ENCODE peak calls at places on chromosomes 6 and 20, in seven cellular contexts. Y is IMR-90, A is mesenchymal stem cell, Q is H9, R is neuronal stem cell, M is H1, E is trophoblast cell. B is an unnamed sample.

GRCh38 chr6:13453771-13454251 is 33.6 kb downstream of the GFOD1 start:
- DNase-seq in Y (peak; percentile 49), A (no peak), Q (no peak), R (no peak), M (no peak), E (no peak), B (no peak)

GRCh38 chr6:3696525-3696924 is 55.0 kb downstream of the PXDC1 start:
- DNase-seq in Y (peak; percentile 57), A (no peak), Q (no peak), R (no peak), M (no peak), E (no peak), B (no peak)

GRCh38 chr6:101392561-101393230 is 812 bp upstream of the GRIK2 start:
- DNase-seq in Y (no peak), A (no peak), Q (peak; percentile 41), R (no peak), M (peak; percentile 65), E (peak; percentile 4), B (peak; percentile 41)

GRCh38 chr6:37983720-37984501 is 164.4 kb downstream of the ZFAND3 start:
- DNase-seq in Y (no peak), A (no peak), Q (no peak), R (no peak), M (no peak), E (no peak), B (no peak)

GRCh38 chr20:53390780-53391179 is 202.9 kb downstream of the ZNF217 start:
- DNase-seq in Y (no peak), A (no peak), Q (no peak), R (no peak), M (no peak), E (peak; percentile 63), B (no peak)

GRCh38 chr6:159233365-159234101 is 64.3 kb downstream of the FNDC1 start:
- DNase-seq in Y (no peak), A (no peak), Q (peak; percentile 62), R (no peak), M (peak; percentile 78), E (no peak), B (peak; percentile 51)

GRCh38 chr6:139547082-139547776 is 172.8 kb upstream of the CITED2 start:
- DNase-seq in Y (no peak), A (peak; percentile 35), Q (no peak), R (no peak), M (no peak), E (no peak), B (no peak)

GRCh38 chr6:47477497-47478232 is at the start of gene CD2AP:
- DNase-seq in Y (peak; percentile 74), A (peak; percentile 88), Q (peak; percentile 97), R (peak; percentile 88), M (peak; percentile 94), E (peak; percentile 84), B (peak; percentile 97)

GRCh38 chr20:21505810-21506530 is 7.9 kb downstream of the NKX2-2 start:
- DNase-seq in Y (peak; percentile 20), A (no peak), Q (peak; percentile 73), R (peak; percentile 73), M (peak; percentile 90), E (peak; percentile 67), B (peak; percentile 72)

GRCh38 chr6:72916906-72917305 is 295.0 kb downstream of the KCNQ5 start:
- DNase-seq in Y (no peak), A (no peak), Q (no peak), R (no peak), M (no peak), E (no peak), B (no peak)

GRCh38 chr6:105949939-105950582 is 136.1 kb upstream of the PRDM1 start:
- DNase-seq in Y (no peak), A (no peak), Q (peak; percentile 41), R (no peak), M (no peak), E (peak; percentile 22), B (peak; percentile 81)

GRCh38 chr6:31143148-31143547 is 4.3 kb upstream of the PSORS1C2 start:
- DNase-seq in Y (peak; percentile 78), A (peak; percentile 83), Q (peak; percentile 92), R (no peak), M (no peak), E (peak; percentile 77), B (peak; percentile 95)

GRCh38 chr6:26659042-26659359 is 545 bp downstream of the ZNF322 start:
- DNase-seq in Y (no peak), A (no peak), Q (no peak), R (no peak), M (no peak), E (no peak), B (peak; percentile 23)

GRCh38 chr6:14408491-14408890 is 290.9 kb downstream of the CD83 start:
- DNase-seq in Y (no peak), A (no peak), Q (no peak), R (no peak), M (no peak), E (no peak), B (no peak)

GRCh38 chr6:158536891-158537798 is 22.7 kb upstream of the TMEM181 start:
- DNase-seq in Y (no peak), A (peak; percentile 36), Q (peak; percentile 79), R (peak; percentile 71), M (peak; percentile 88), E (no peak), B (peak; percentile 83)

GRCh38 chr6:66355471-66355870 is 648.4 kb upstream of the EYS start:
- DNase-seq in Y (no peak), A (no peak), Q (no peak), R (no peak), M (no peak), E (no peak), B (no peak)

GRCh38 chr6:30493643-30494250 is 4.4 kb downstream of the HLA-E start:
- DNase-seq in Y (no peak), A (no peak), Q (peak; percentile 78), R (no peak), M (peak; percentile 82), E (peak; percentile 29), B (peak; percentile 32)

GRCh38 chr6:139568956-139569538 is 194.6 kb upstream of the CITED2 start:
- DNase-seq in Y (peak; percentile 88), A (peak; percentile 84), Q (no peak), R (no peak), M (no peak), E (peak; percentile 85), B (peak; percentile 42)

GRCh38 chr6:72689107-72689954 is 67.5 kb downstream of the KCNQ5 start:
- DNase-seq in Y (no peak), A (peak; percentile 23), Q (no peak), R (peak; percentile 8), M (no peak), E (no peak), B (no peak)

GRCh38 chr20:3398681-3399252 is 8.7 kb downstream of the DNAAF9 start:
- DNase-seq in Y (peak; percentile 86), A (peak; percentile 53), Q (no peak), R (no peak), M (no peak), E (no peak), B (no peak)

GRCh38 chr20:42549496-42549895 is 640.2 kb downstream of the PTPRT start:
- DNase-seq in Y (no peak), A (no peak), Q (no peak), R (no peak), M (no peak), E (no peak), B (no peak)

GRCh38 chr6:49336514-49337131 is 126.4 kb downstream of the MMUT start:
- DNase-seq in Y (peak; percentile 18), A (peak; percentile 70), Q (no peak), R (no peak), M (no peak), E (peak; percentile 85), B (peak; percentile 61)

GRCh38 chr6:10219510-10219909 is 195.4 kb downstream of the TFAP2A start:
- DNase-seq in Y (no peak), A (no peak), Q (no peak), R (no peak), M (no peak), E (peak; percentile 78), B (no peak)

GRCh38 chr6:139743629-139744028 is 369.2 kb upstream of the CITED2 start:
- DNase-seq in Y (peak; percentile 92), A (peak; percentile 68), Q (no peak), R (no peak), M (no peak), E (peak; percentile 85), B (no peak)

GRCh38 chr20:23159923-23160445 is 73.9 kb upstream of the CD93 start:
- DNase-seq in Y (no peak), A (no peak), Q (no peak), R (no peak), M (no peak), E (no peak), B (no peak)

GRCh38 chr6:125200986-125201385 is 47.4 kb downstream of the TPD52L1 start:
- DNase-seq in Y (no peak), A (no peak), Q (no peak), R (no peak), M (no peak), E (no peak), B (no peak)
- H4K8ac ChIP-seq in Y (no peak overlapping the region), A (no peak overlapping the region), Q (no peak overlapping the region), R (no peak overlapping the region), M (no peak overlapping the region), E (no peak overlapping the region), B (no peak overlapping the region)

GRCh38 chr20:46375771-46376170 is 30.6 kb downstream of the ELMO2 start:
- DNase-seq in Y (peak; percentile 39), A (no peak), Q (no peak), R (no peak), M (no peak), E (no peak), B (no peak)

GRCh38 chr20:46378390-46379009 is 27.9 kb downstream of the ELMO2 start:
- DNase-seq in Y (no peak), A (no peak), Q (no peak), R (no peak), M (no peak), E (no peak), B (no peak)

GRCh38 chr20:46374383-46374782 is 32.0 kb downstream of the ELMO2 start:
- DNase-seq in Y (no peak), A (no peak), Q (no peak), R (no peak), M (no peak), E (no peak), B (no peak)

GRCh38 chr20:46376196-46376785 is 30.1 kb downstream of the ELMO2 start:
- DNase-seq in Y (no peak), A (no peak), Q (no peak), R (no peak), M (no peak), E (no peak), B (no peak)

GRCh38 chr20:46377532-46377931 is 28.9 kb downstream of the ELMO2 start:
- DNase-seq in Y (no peak), A (no peak), Q (no peak), R (no peak), M (no peak), E (no peak), B (no peak)
- H3K23ac ChIP-seq in Y (no peak overlapping the region), A (no peak overlapping the region), Q (no peak overlapping the region), R (no peak overlapping the region), M (no peak overlapping the region), E (no peak overlapping the region), B (no peak overlapping the region)

GRCh38 chr6:17497701-17498100 is 102.4 kb upstream of the FAM8A1 start:
- DNase-seq in Y (no peak), A (no peak), Q (no peak), R (no peak), M (no peak), E (no peak), B (no peak)
- H4K8ac ChIP-seq in Y (no peak overlapping the region), A (no peak overlapping the region), Q (no peak overlapping the region), R (no peak overlapping the region), M (no peak overlapping the region), E (no peak overlapping the region), B (no peak overlapping the region)

DNA sequence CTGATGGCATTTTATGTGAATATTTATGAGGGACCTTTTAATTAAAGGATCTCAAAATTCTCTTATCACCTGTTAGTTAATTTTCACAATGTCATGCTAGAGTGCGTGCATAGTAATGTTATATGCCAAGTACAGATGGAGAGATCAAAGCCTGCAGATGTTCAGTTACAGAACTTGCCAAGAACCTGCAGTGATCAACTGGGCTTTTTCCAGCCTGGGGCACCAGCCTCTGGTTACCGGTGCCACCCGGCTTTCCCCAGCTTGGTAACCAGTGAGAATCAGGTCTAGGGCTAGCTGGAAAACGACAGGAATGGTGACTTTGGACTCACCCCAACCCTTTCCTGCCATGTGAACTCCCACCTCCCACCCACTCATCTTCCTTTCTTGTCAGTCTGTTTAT is 91.8 kb downstream of the CAP2 start:
- DNase-seq in Y (no peak), A (no peak), Q (no peak), R (no peak), M (peak; percentile 2), E (no peak), B (no peak)
- H3K23ac ChIP-seq in Y (no peak overlapping the region), A (no peak overlapping the region), Q (no peak overlapping the region), R (no peak overlapping the region), M (no peak overlapping the region), E (no peak overlapping the region), B (no peak overlapping the region)